ENCODE peak calls at places on chromosomes 3 and 15, in four cellular contexts. V is head of caudate nucleus; E is stimulated activated CD4-positive, alpha-beta T cell treated with anti-CD3 and anti-CD28 coated beads, Interleukin-12 subunit alpha, Interleukin-12 subunit beta, amount 100 ng/mL, for 4 hours; C is ELR. M is an unnamed sample.

GRCh38 chr3:136955813-136956212 is 2.0 kb upstream of the IL20RB start:
- DNase-seq in E (no peak), V (no peak), C (peak; percentile 93), M (no peak)

GRCh38 chr3:111368061-111368460 is 173.9 kb upstream of the CD96 start:
- DNase-seq in E (no peak), V (no peak), C (no peak), M (no peak)

GRCh38 chr3:90015688-90016356 is 908.4 kb downstream of the EPHA3 start:
- DNase-seq in E (no peak), C (no peak), V (no peak), M (no peak)

GRCh38 chr3:134374791-134375541 is 719 bp upstream of the AMOTL2 start:
- DNase-seq in V (no peak), E (no peak), C (peak; percentile 91), M (no peak)

GRCh38 chr15:45338417-45338816 is 39.9 kb downstream of the GATM start:
- DNase-seq in C (no peak), V (no peak), E (no peak), M (no peak)

GRCh38 chr3:128276577-128277183 is 123.4 kb downstream of the EEFSEC start:
- DNase-seq in E (no peak), V (no peak), C (no peak), M (no peak)

GRCh38 chr3:169144691-169145090 is 518.8 kb downstream of the MECOM start:
- DNase-seq in E (no peak), V (no peak), C (peak; percentile 25), M (no peak)

GRCh38 chr3:2477635-2478034 is 379.0 kb downstream of the CNTN4 start:
- DNase-seq in V (no peak), C (no peak), E (no peak), M (no peak)

GRCh38 chr3:171614318-171614967 is 154.2 kb upstream of the TNIK start:
- DNase-seq in C (peak; percentile 18), E (no peak), V (peak; percentile 15), M (no peak)

GRCh38 chr15:76999996-77000395 is 5.1 kb downstream of the PSTPIP1 start:
- DNase-seq in C (no peak), V (no peak), E (no peak), M (no peak)

GRCh38 chr3:134326760-134327593 is 47.3 kb downstream of the AMOTL2 start:
- DNase-seq in V (no peak), E (no peak), C (peak; percentile 100), M (no peak)

GRCh38 chr3:127754411-127755304 is 67.7 kb downstream of the MGLL start:
- DNase-seq in C (no peak), E (peak; percentile 29), V (peak; percentile 76), M (no peak)

GRCh38 chr3:127652246-127652995 is 20.3 kb upstream of the ABTB1 start:
- DNase-seq in C (peak; percentile 77), E (no peak), V (peak; percentile 45), M (no peak)

GRCh38 chr3:13092621-13093339 is 19.6 kb upstream of the IQSEC1 start:
- DNase-seq in V (no peak), E (no peak), C (no peak), M (no peak)

GRCh38 chr15:74680461-74680860 is 15.4 kb downstream of the EDC3 start:
- DNase-seq in E (no peak), V (no peak), C (no peak), M (no peak)

GRCh38 chr15:88331291-88331690 is 74.8 kb upstream of the NTRK3 start:
- DNase-seq in E (peak; percentile 28), C (peak; percentile 36), V (peak; percentile 7), M (peak; percentile 47)